ENCODE peak calls at places on chromosomes 11 and 22, in six cellular contexts. D is brain microvascular endothelial cell, R is A549, M is fibroblast of pulmonary artery, K is astrocyte of the spinal cord, H is AG04449. P is an unnamed sample.

GRCh38 chr11:105033344-105033743 is 1.6 kb downstream of the CASP1 start:
- DNase-seq in R (no peak), D (no peak), K (no peak), M (no peak), H (no peak), P (no peak)

GRCh38 chr11:61429346-61429690 is 457 bp downstream of the CPSF7 start:
- DNase-seq in K (peak; percentile 50), D (peak; percentile 28), R (peak; percentile 58), M (peak; percentile 51), H (no peak), P (peak; percentile 22)

GRCh38 chr11:102727890-102728289 is 3.1 kb upstream of the MMP8 start:
- DNase-seq in D (peak; percentile 41), K (peak; percentile 58), M (peak; percentile 40), H (peak; percentile 52), R (no peak), P (no peak)

GRCh38 chr22:37501610-37502341 is 15.6 kb upstream of the MFNG start:
- DNase-seq in D (peak; percentile 77), H (peak; percentile 59), K (peak; percentile 92), M (peak; percentile 94), R (peak; percentile 79), P (peak; percentile 49)

GRCh38 chr11:126607374-126607773 is 251.9 kb downstream of the ST3GAL4 start:
- DNase-seq in H (peak; percentile 10), D (peak; percentile 59), K (peak; percentile 65), M (peak; percentile 49), R (peak; percentile 59), P (peak; percentile 31)

GRCh38 chr11:74777038-74777437 is 28.4 kb downstream of the RNF169 start:
- DNase-seq in M (no peak), D (no peak), H (no peak), R (no peak), K (no peak), P (no peak)

GRCh38 chr11:64271339-64272132 is 12.9 kb downstream of the BAD start:
- DNase-seq in K (peak; percentile 95), M (peak; percentile 95), R (peak; percentile 44), H (peak; percentile 82), D (peak; percentile 92), P (peak; percentile 89)

GRCh38 chr11:43952401-43953342 is 10.2 kb downstream of the C11orf96 start:
- DNase-seq in R (no peak), K (no peak), M (no peak), D (no peak), H (no peak), P (no peak)

GRCh38 chr22:47059076-47059475 is 296.6 kb downstream of the TBC1D22A start:
- DNase-seq in D (no peak), K (no peak), M (no peak), R (no peak), H (no peak), P (no peak)

GRCh38 chr11:19577391-19577831 is 135.2 kb upstream of the NAV2 start:
- DNase-seq in R (no peak), M (peak; percentile 67), H (no peak), D (no peak), K (no peak), P (no peak)

GRCh38 chr22:44383652-44384562 is 71.2 kb upstream of the SHISAL1 start:
- DNase-seq in M (no peak), R (no peak), D (no peak), H (no peak), K (no peak), P (no peak)

GRCh38 chr22:25644122-25644521 is 79.6 kb downstream of the GRK3 start:
- DNase-seq in M (no peak), K (peak; percentile 30), H (no peak), R (no peak), D (peak; percentile 22), P (no peak)

GRCh38 chr11:117589024-117589423 is 208.0 kb downstream of the DSCAML1 start:
- DNase-seq in M (no peak), K (no peak), D (no peak), R (no peak), H (no peak), P (no peak)

GRCh38 chr11:47003180-47003877 is 66.8 kb downstream of the CSTPP1 start:
- DNase-seq in R (no peak), D (no peak), M (no peak), K (no peak), H (no peak), P (no peak)

GRCh38 chr22:33357894-33358440 is 299.8 kb upstream of the SYN3 start:
- DNase-seq in H (no peak), K (no peak), D (no peak), M (no peak), R (no peak), P (no peak)

GRCh38 chr11:117933930-117934329 is 4.7 kb upstream of the TMPRSS13 start:
- DNase-seq in M (no peak), H (no peak), R (no peak), D (no peak), K (no peak), P (no peak)

GRCh38 chr11:11463397-11463796 is 110.3 kb upstream of the CSNK2A3 start:
- DNase-seq in K (no peak), H (no peak), R (no peak), M (no peak), D (peak; percentile 2), P (no peak)

GRCh38 chr22:35892192-35892591 is 136.4 kb downstream of the RBFOX2 start:
- DNase-seq in H (no peak), M (peak; percentile 78), R (no peak), K (peak; percentile 71), D (peak; percentile 65), P (no peak)

GRCh38 chr11:133476570-133477262 is 55.6 kb downstream of the OPCML start:
- DNase-seq in R (no peak), H (no peak), K (no peak), D (no peak), M (no peak), P (no peak)

GRCh38 chr11:76543006-76543703 is 98.3 kb downstream of the EMSY start:
- DNase-seq in M (no peak), R (no peak), K (no peak), H (no peak), D (no peak), P (no peak)

GRCh38 chr11:75576445-75577049 is 14.5 kb downstream of the SERPINH1 start:
- DNase-seq in R (no peak), D (peak; percentile 56), M (peak; percentile 53), K (peak; percentile 46), H (no peak), P (no peak)

GRCh38 chr22:44256860-44257560 is 55.7 kb downstream of the SHISAL1 start:
- DNase-seq in M (no peak), K (no peak), H (no peak), D (no peak), R (no peak), P (no peak)

GRCh38 chr22:46405925-46406324 is 70.4 kb downstream of the TRMU start:
- DNase-seq in D (no peak), M (no peak), H (no peak), R (no peak), K (no peak), P (no peak)

GRCh38 chr11:118168751-118169150 is 7.7 kb downstream of the SCN2B start:
- DNase-seq in R (no peak), M (no peak), K (no peak), D (no peak), H (no peak), P (no peak)

DNA sequence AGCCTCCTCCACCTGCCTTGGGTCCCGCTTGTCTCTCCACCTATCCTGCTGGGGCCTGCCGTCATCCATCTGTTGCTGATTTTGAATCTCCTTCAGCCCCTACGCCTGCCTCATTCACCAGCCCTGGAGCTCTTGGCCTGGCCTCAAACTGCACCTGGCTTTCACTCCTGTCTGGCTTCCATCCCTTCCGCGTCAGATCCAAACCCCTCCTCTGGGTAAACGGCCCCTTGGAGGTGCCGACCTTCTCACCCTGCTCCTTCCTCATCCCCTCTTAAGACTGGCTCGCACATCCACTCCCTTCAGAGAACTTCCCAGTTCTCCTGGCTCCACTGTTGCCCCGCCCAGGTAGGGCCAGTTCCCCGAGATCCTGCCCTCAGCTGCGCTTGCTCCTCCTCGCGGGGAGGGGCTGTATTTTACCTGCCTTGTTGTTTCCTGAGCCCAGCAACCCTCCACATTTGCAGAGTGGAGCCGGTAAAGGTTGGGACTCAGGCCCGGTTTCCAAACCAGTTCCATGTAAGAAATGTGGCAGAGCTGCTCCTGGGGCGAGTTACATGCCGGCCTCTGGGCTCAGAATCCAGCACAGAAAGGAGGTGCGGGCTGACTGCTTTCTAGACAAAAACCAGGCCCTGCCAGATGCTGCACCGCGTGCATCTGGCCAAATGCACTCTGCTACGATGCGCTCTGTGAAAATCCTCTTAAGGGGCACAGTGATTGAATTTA is 13.9 kb upstream of the SHANK2 start:
- DNase-seq in D (no peak), H (no peak), M (no peak), R (no peak), K (no peak), P (no peak)
- TF ChIP-seq CTCF in D (no peak), H (no peak), M (no peak), R (no peak), K (no peak), P (no peak)

DNA sequence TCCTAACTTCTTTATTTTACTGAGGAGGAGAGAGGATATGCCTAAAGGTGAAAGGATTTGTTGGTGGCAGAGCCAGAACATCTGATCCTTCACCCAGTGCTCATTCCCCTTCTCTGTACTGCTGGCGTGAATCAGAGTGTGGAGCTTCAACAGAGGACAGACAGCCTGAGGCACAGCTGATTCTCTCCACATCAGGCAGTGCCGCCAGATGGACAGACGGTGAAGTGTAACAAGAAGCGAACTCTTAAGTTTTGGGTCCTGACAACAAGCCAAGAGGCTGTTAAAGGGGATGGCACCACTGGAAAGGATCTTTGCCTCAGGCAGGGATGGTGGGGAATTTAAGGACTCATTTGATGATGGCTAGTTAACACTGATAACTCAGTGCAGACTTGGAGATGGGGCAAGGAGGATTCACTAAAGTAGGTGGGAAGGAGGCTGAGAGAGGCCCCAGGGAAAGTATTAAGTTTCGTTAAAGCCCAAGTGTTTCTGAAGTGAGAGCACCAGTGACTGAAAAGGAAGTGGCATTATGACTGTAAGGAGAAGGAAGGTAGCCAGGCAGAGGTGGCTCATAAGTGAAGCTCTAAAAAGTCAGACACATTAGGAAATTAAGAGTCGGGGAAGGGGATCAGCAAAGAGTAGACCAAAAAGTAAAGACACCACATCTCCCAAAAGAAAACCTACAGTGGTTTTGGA is 81.3 kb downstream of the CLPB start:
- DNase-seq in R (no peak), D (peak; percentile 67), K (peak; percentile 69), H (peak; percentile 23), M (peak; percentile 66), P (peak; percentile 63)
- TF ChIP-seq CTCF in R (no peak), D (peak; percentile 73), K (peak; percentile 65), H (peak; percentile 72), M (peak; percentile 44), P (peak; percentile 78)

GRCh38 chr11:57312511-57313021 is 12.2 kb downstream of the TNKS1BP1 start:
- DNase-seq in R (no peak), K (no peak), H (no peak), D (no peak), M (no peak), P (no peak)
- TF ChIP-seq CTCF in R (no peak), K (no peak), H (no peak), D (no peak), M (no peak), P (no peak)

GRCh38 chr11:22479986-22480740 is 142.0 kb downstream of the SLC17A6 start:
- DNase-seq in R (no peak), D (no peak), K (no peak), M (peak; percentile 24), H (no peak), P (no peak)

GRCh38 chr11:22477312-22477711 is 139.1 kb downstream of the SLC17A6 start:
- DNase-seq in D (no peak), H (no peak), R (no peak), K (no peak), M (no peak), P (no peak)

GRCh38 chr11:22476589-22476988 is 138.4 kb downstream of the SLC17A6 start:
- DNase-seq in D (no peak), R (no peak), K (no peak), H (no peak), M (no peak), P (no peak)

GRCh38 chr11:22478169-22478568 is 140.0 kb downstream of the SLC17A6 start:
- DNase-seq in M (no peak), H (no peak), R (no peak), D (no peak), K (no peak), P (no peak)

GRCh38 chr11:22479133-22479690 is 141.0 kb downstream of the SLC17A6 start:
- DNase-seq in K (no peak), H (no peak), D (no peak), R (no peak), M (no peak), P (no peak)
- TF ChIP-seq CTCF in K (no peak), H (no peak), D (no peak), R (no peak), M (no peak), P (no peak)